ENCODE peak calls at places on chromosomes 1 and 21, in five cellular contexts. T, U, W, O and I are unnamed samples.

GRCh38 chr1:67294836-67295622 is 12.6 kb upstream of the IL12RB2 start:
- DNase-seq in O (no peak), T (no peak), U (no peak), W (no peak), I (no peak)

GRCh38 chr1:169133801-169134558 is 27.5 kb downstream of the ATP1B1 start:
- DNase-seq in O (no peak), T (no peak), W (peak), U (peak), I (no peak)

GRCh38 chr1:32977546-32978087 is 13.0 kb upstream of the RNF19B start:
- DNase-seq in U (no peak), O (no peak), T (no peak), W (no peak), I (no peak)

GRCh38 chr1:160618763-160619274 is 28.0 kb downstream of the SLAMF1 start:
- DNase-seq in U (peak), T (no peak), W (peak), O (peak), I (peak)

GRCh38 chr1:86018311-86018923 is 138.2 kb downstream of the COL24A1 start:
- DNase-seq in U (peak), O (peak), T (peak), W (peak), I (peak)

GRCh38 chr1:239930646-239931262 is 160.9 kb upstream of the FMN2 start:
- DNase-seq in O (no peak), T (no peak), W (peak), U (no peak), I (no peak)

GRCh38 chr1:42423621-42424200 is 32.1 kb downstream of the ZMYND12 start:
- DNase-seq in O (no peak), W (no peak), T (no peak), U (no peak), I (no peak)

GRCh38 chr1:150976879-150977694 is 2.5 kb upstream of the CERS2 start:
- DNase-seq in T (peak), U (peak), O (peak), W (peak), I (peak)

GRCh38 chr1:47024138-47024856 is 828 bp downstream of the CYP4X1 start:
- DNase-seq in O (no peak), T (peak), U (no peak), W (no peak), I (peak)

GRCh38 chr21:29190920-29191319 is 60.5 kb downstream of the MAP3K7CL start:
- DNase-seq in W (no peak), U (no peak), T (no peak), O (no peak), I (no peak)

GRCh38 chr1:28064064-28064463 is 24.3 kb downstream of the EYA3 start:
- DNase-seq in U (peak), T (no peak), O (no peak), W (peak), I (no peak)

GRCh38 chr1:91651671-91652071 is 151.0 kb downstream of the CDC7 start:
- DNase-seq in U (no peak), O (no peak), W (peak), T (no peak), I (no peak)

GRCh38 chr1:45859221-45859620 is 55.8 kb downstream of the MAST2 start:
- DNase-seq in T (no peak), O (no peak), U (no peak), W (no peak), I (no peak)

GRCh38 chr1:18481921-18482701 is 1.4 kb downstream of the KLHDC7A start:
- DNase-seq in U (peak), W (no peak), T (no peak), O (no peak), I (no peak)

GRCh38 chr1:93625582-93626327 is 55.9 kb downstream of the BCAR3 start:
- DNase-seq in U (no peak), O (no peak), T (no peak), W (peak), I (no peak)

GRCh38 chr1:173549813-173550212 is 53.1 kb downstream of the SLC9C2 start:
- DNase-seq in W (no peak), T (no peak), O (no peak), U (no peak), I (no peak)

GRCh38 chr21:16773206-16773605 is 739.6 kb upstream of the CXADR start:
- DNase-seq in U (no peak), O (no peak), T (no peak), W (no peak), I (no peak)

GRCh38 chr1:55103891-55104290 is 64.5 kb downstream of the PCSK9 start:
- DNase-seq in W (no peak), T (no peak), U (no peak), O (no peak), I (no peak)

GRCh38 chr1:162015196-162015595 is 8.5 kb downstream of the OLFML2B start:
- DNase-seq in U (no peak), O (no peak), W (no peak), T (no peak), I (no peak)

GRCh38 chr1:145960468-145961108 is 2.8 kb upstream of the LIX1L start:
- DNase-seq in W (peak), U (no peak), T (peak), O (no peak), I (peak)

GRCh38 chr1:115495603-115496002 is 146.2 kb upstream of the VANGL1 start:
- DNase-seq in O (no peak), W (peak), U (no peak), T (no peak), I (no peak)

GRCh38 chr1:182340233-182341058 is 51.1 kb downstream of the GLUL start:
- DNase-seq in O (no peak), T (no peak), W (no peak), U (no peak), I (no peak)

GRCh38 chr1:8947127-8947691 is 1.5 kb downstream of the CA6 start:
- DNase-seq in U (peak), O (no peak), W (no peak), T (no peak), I (no peak)

GRCh38 chr21:38986460-38987395 is 181.0 kb downstream of the ETS2 start:
- DNase-seq in W (no peak), T (no peak), O (no peak), U (no peak), I (no peak)

GRCh38 chr1:237568955-237569354 is 321.8 kb downstream of the ZP4 start:
- DNase-seq in W (no peak), U (no peak), T (no peak), O (no peak), I (no peak)

GRCh38 chr1:182806015-182806678 is 16.6 kb downstream of the NPL start:
- DNase-seq in W (peak), O (peak), U (peak), T (peak), I (peak)

GRCh38 chr21:16713331-16714114 is 799.3 kb upstream of the CXADR start:
- DNase-seq in O (no peak), U (no peak), W (no peak), T (no peak), I (no peak)

GRCh38 chr1:212858461-212859265 is 588 bp downstream of the FLVCR1 start:
- DNase-seq in T (peak), O (no peak), W (peak), U (peak), I (peak)

GRCh38 chr1:10540277-10541005 is 65.7 kb downstream of the PEX14 start:
- DNase-seq in U (no peak), O (no peak), T (no peak), W (no peak), I (no peak)

GRCh38 chr1:212412374-212412773 is 2.3 kb downstream of the PACC1 start:
- DNase-seq in U (no peak), T (no peak), W (no peak), O (no peak), I (no peak)

GRCh38 chr1:30752651-30752908 is 5.0 kb downstream of the LAPTM5 start:
- DNase-seq in U (no peak), O (no peak), T (no peak), W (no peak), I (no peak)

GRCh38 chr21:33968082-33968997 is 52.7 kb upstream of the ATP5PO start:
- DNase-seq in O (no peak), T (peak), W (peak), U (peak), I (peak)

GRCh38 chr1:174884001-174884400 is 115.7 kb upstream of the CACYBP start:
- DNase-seq in T (no peak), W (no peak), U (no peak), O (no peak), I (no peak)

GRCh38 chr1:174880171-174880570 is 119.6 kb upstream of the CACYBP start:
- DNase-seq in O (no peak), U (no peak), T (no peak), W (no peak), I (no peak)

GRCh38 chr1:174883361-174883760 is 116.4 kb upstream of the CACYBP start:
- DNase-seq in W (peak), T (peak), U (no peak), O (peak), I (peak)
- H3K4me3 ChIP-seq in W (no peak), T (no peak), U (no peak), O (no peak), I (no peak)

GRCh38 chr1:164611754-164612642 is 53.0 kb downstream of the PBX1 start:
- DNase-seq in O (peak), W (peak), T (peak), U (no peak), I (peak)
- TF ChIP-seq EZH2phosphoT487 in O (no peak), W (no peak), T (no peak), U (no peak), I (no peak)

GRCh38 chr21:44547656-44548331 is 3.5 kb downstream of the KRTAP10-2 start:
- DNase-seq in W (no peak), T (no peak), O (no peak), U (peak), I (no peak)
- H3K4me2 ChIP-seq in W (no peak), T (no peak), O (no peak), U (no peak), I (peak)

DNA sequence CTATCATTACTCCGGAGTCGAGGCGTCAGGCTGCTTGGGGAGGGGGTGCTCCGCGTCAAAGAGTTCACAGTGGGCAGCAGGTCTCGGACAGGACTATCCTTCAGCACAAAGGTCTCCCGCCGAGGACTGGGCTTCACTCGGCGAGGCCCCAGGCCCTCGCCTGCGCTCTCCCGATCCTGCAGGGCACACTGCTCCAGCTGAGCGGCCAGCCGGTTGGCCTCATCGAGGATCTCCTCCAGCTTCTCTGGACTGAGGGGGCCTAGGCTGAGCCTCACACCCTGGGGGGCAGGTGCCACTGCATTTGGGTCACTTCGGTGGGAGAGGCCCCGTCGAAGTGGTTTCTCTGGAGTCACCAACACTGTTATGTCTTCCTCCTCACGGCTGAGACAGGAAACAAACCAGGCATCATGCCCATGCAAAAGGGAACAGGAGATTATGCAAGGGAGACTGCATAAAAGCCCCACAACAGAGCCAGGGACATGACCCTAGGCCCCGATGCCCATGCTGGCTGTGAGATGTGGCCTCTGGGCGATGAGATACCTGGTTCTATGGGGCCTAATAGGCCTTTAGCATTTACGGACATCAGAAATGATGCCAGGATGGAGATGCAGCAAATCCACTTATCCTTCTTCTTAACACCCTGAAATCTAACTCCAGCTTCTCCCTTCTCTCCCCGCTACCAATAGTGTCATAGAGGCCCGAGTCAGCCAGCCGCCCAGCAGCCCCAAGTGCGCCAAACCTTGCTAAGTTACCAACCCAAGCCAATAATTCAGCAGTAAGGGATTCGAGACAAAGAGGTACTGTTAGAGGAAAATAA is 1.1 kb downstream of the PSRC1 start:
- DNase-seq in T (no peak), W (no peak), O (no peak), U (no peak), I (no peak)
- H3K4me3 ChIP-seq in T (peak), W (peak), O (peak), U (peak), I (peak)